ENCODE peak calls at places on chromosomes 6 and 20, in eight cellular contexts. H, N, Z, Q, M, V, P and J are unnamed samples.

GRCh38 chr6:6614096-6614964 is 25.8 kb downstream of the LY86 start:
- DNase-seq in H (no peak), N (no peak), Z (no peak), Q (no peak), M (no peak), V (no peak), P (no peak), J (no peak)

GRCh38 chr6:15246217-15247211 is 645 bp downstream of the JARID2 start:
- DNase-seq in H (no peak), N (no peak), Z (no peak), Q (peak; percentile 35), M (no peak), V (no peak), P (no peak), J (no peak)

GRCh38 chr6:297571-298232 is 5.4 kb downstream of the DUSP22 start:
- DNase-seq in H (no peak), N (no peak), Z (no peak), Q (no peak), M (no peak), V (no peak), P (no peak), J (no peak)

GRCh38 chr6:43940393-43941087 is 170.5 kb downstream of the VEGFA start:
- DNase-seq in H (no peak), N (no peak), Z (no peak), Q (no peak), M (no peak), V (no peak), P (no peak), J (no peak)

GRCh38 chr6:99739526-99739925 is 132.9 kb downstream of the PRDM13 start:
- DNase-seq in H (no peak), N (no peak), Z (no peak), Q (no peak), M (peak; percentile 16), V (no peak), P (no peak), J (no peak)

GRCh38 chr6:143680157-143680556 is 2.4 kb downstream of the PHACTR2 start:
- DNase-seq in H (no peak), N (no peak), Z (no peak), Q (no peak), M (no peak), V (no peak), P (no peak), J (no peak)

GRCh38 chr20:60064554-60064953 is 106.3 kb downstream of the CDH26 start:
- DNase-seq in H (no peak), N (no peak), Z (no peak), Q (no peak), M (no peak), V (no peak), P (no peak), J (no peak)

GRCh38 chr6:168320661-168321060 is 1.1 kb upstream of the DACT2 start:
- DNase-seq in H (no peak), N (no peak), Z (no peak), Q (no peak), M (no peak), V (no peak), P (no peak), J (no peak)

GRCh38 chr20:50744143-50744792 is 12.9 kb downstream of the PARD6B start:
- DNase-seq in H (peak; percentile 76), N (peak; percentile 66), Z (peak; percentile 86), Q (peak; percentile 90), M (peak; percentile 61), V (peak; percentile 67), P (peak; percentile 92), J (peak; percentile 66)

GRCh38 chr6:152305672-152306071 is 331.5 kb downstream of the SYNE1 start:
- DNase-seq in H (no peak), N (no peak), Z (no peak), Q (no peak), M (no peak), V (no peak), P (no peak), J (no peak)

GRCh38 chr6:135183532-135184440 is 2.7 kb downstream of the MYB start:
- DNase-seq in H (peak; percentile 66), N (peak; percentile 87), Z (peak; percentile 40), Q (peak; percentile 45), M (no peak), V (no peak), P (peak; percentile 68), J (no peak)

GRCh38 chr6:135187372-135187771 is 6.3 kb downstream of the MYB start:
- DNase-seq in H (no peak), N (no peak), Z (no peak), Q (no peak), M (no peak), V (no peak), P (no peak), J (no peak)

GRCh38 chr6:135186255-135186654 is 5.1 kb downstream of the MYB start:
- DNase-seq in H (no peak), N (no peak), Z (no peak), Q (no peak), M (no peak), V (no peak), P (no peak), J (no peak)

GRCh38 chr6:135182993-135183531 is 2.0 kb downstream of the MYB start:
- DNase-seq in H (no peak), N (peak; percentile 91), Z (no peak), Q (no peak), M (no peak), V (no peak), P (peak; percentile 58), J (no peak)

GRCh38 chr6:135185483-135185882 is 4.4 kb downstream of the MYB start:
- DNase-seq in H (no peak), N (no peak), Z (no peak), Q (no peak), M (no peak), V (no peak), P (no peak), J (no peak)
- H3K4me3 ChIP-seq in H (no peak overlapping the region), N (no peak overlapping the region), Z (no peak overlapping the region), Q (no peak overlapping the region), M (no peak overlapping the region), V (no peak overlapping the region), P (no peak overlapping the region), J (no peak overlapping the region)

GRCh38 chr20:62159835-62160234 is 16.3 kb downstream of the SS18L1 start:
- DNase-seq in H (peak; percentile 25), N (no peak), Z (peak; percentile 79), Q (peak; percentile 9), M (no peak), V (no peak), P (no peak), J (no peak)
- H3K4me3 ChIP-seq in H (no peak overlapping the region), N (no peak overlapping the region), Z (no peak overlapping the region), Q (no peak overlapping the region), M (no peak overlapping the region), V (no peak overlapping the region), P (no peak overlapping the region), J (no peak overlapping the region)

GRCh38 chr20:46307999-46308257 is 370 bp downstream of the CDH22 start:
- DNase-seq in H (no peak), N (no peak), Z (no peak), Q (no peak), M (no peak), V (no peak), P (no peak), J (no peak)
- H3K4me3 ChIP-seq in H (peak overlapping the region; percentile 53), N (no peak overlapping the region), Z (no peak overlapping the region), Q (no peak overlapping the region), M (peak overlapping the region; percentile 42), V (no peak overlapping the region), P (peak overlapping the region; percentile 52), J (no peak overlapping the region)

GRCh38 chr6:36598326-36598725 is 4.2 kb downstream of the SRSF3 start:
- DNase-seq in H (no peak), N (no peak), Z (no peak), Q (no peak), M (no peak), V (no peak), P (no peak), J (no peak)

GRCh38 chr6:36599791-36600209 is 5.6 kb downstream of the SRSF3 start:
- DNase-seq in H (no peak), N (no peak), Z (peak; percentile 65), Q (no peak), M (peak; percentile 22), V (no peak), P (peak; percentile 40), J (no peak)

GRCh38 chr6:36598739-36599318 is 4.7 kb downstream of the SRSF3 start:
- DNase-seq in H (no peak), N (no peak), Z (no peak), Q (no peak), M (no peak), V (no peak), P (no peak), J (no peak)

GRCh38 chr6:36603222-36604089 is 9.3 kb downstream of the SRSF3 start:
- DNase-seq in H (no peak), N (no peak), Z (no peak), Q (no peak), M (no peak), V (no peak), P (no peak), J (no peak)

DNA sequence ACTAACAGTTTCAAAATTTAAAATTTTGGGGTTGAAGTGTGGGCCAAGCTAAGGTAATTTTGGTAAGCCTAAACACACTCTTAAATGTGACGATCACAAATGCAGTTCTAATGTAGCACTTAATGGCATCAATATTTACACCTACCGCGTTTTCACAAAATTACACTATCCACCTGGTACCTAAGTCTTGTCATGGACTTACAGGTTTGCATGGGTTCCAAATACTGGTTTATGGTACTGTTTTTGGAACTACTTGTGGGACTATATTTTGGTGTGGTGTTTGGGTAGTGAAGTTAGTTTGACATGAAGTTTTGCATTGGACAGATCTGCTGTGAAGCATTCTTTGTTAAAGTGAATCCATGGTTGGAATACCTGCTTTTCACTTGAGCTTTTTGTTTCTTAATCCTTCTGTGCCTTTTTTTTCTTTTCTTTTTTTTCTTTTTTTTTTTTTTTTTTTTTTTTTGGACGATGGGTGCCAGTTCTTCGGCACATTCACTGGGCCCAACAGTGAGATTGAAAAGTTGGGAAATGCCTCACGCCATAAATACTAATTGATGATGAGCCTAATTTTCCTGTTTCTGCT is 6.5 kb downstream of the SRSF3 start:
- DNase-seq in H (no peak), N (no peak), Z (no peak), Q (no peak), M (no peak), V (no peak), P (no peak), J (no peak)
- H3K4me3 ChIP-seq in H (no peak overlapping the region), N (no peak overlapping the region), Z (peak overlapping the region; percentile 99), Q (no peak overlapping the region), M (no peak overlapping the region), V (no peak overlapping the region), P (no peak overlapping the region), J (no peak overlapping the region)